ENCODE peak calls at places on chromosomes 5 and 9, in seven cellular contexts. F, W, E, D, Z, A and Q are unnamed samples.

GRCh38 chr5:95533761-95534160 is 21.0 kb downstream of the SKIC3 start:
- DNase-seq in F (peak; percentile 6), W (no peak), E (no peak), D (no peak), Z (no peak), A (peak; percentile 63), Q (no peak)

GRCh38 chr5:16570121-16570815 is 46.5 kb downstream of the RETREG1 start:
- DNase-seq in F (peak; percentile 26), W (no peak), E (no peak), D (no peak), Z (no peak), A (peak; percentile 80), Q (no peak)

GRCh38 chr5:37739817-37740261 is 100.0 kb downstream of the GDNF start:
- DNase-seq in F (peak; percentile 58), W (no peak), E (no peak), D (no peak), Z (no peak), A (peak; percentile 78), Q (no peak)

GRCh38 chr5:80231243-80231642 is 24.6 kb downstream of the SERINC5 start:
- DNase-seq in F (peak; percentile 51), W (no peak), E (no peak), D (no peak), Z (no peak), A (peak; percentile 46), Q (no peak)

GRCh38 chr5:37839441-37840035 is 303 bp downstream of the GDNF start:
- DNase-seq in F (peak; percentile 79), W (no peak), E (peak; percentile 55), D (peak; percentile 59), Z (no peak), A (peak; percentile 77), Q (no peak)

GRCh38 chr5:42502613-42503470 is 79.6 kb downstream of the GHR start:
- DNase-seq in F (no peak), W (no peak), E (no peak), D (no peak), Z (no peak), A (peak; percentile 14), Q (no peak)

GRCh38 chr9:3337515-3337914 is 188.3 kb downstream of the RFX3 start:
- DNase-seq in F (peak; percentile 59), W (no peak), E (no peak), D (peak; percentile 43), Z (no peak), A (peak; percentile 79), Q (no peak)

GRCh38 chr9:124293712-124294504 is 36.2 kb downstream of the NEK6 start:
- DNase-seq in F (peak; percentile 52), W (no peak), E (no peak), D (no peak), Z (no peak), A (no peak), Q (no peak)

GRCh38 chr5:179488464-179488863 is 61.9 kb upstream of the RUFY1 start:
- DNase-seq in F (peak; percentile 30), W (no peak), E (no peak), D (no peak), Z (no peak), A (no peak), Q (no peak)

GRCh38 chr9:133992780-133993634 is 883 bp upstream of the VAV2 start:
- DNase-seq in F (peak; percentile 96), W (peak; percentile 70), E (peak; percentile 84), D (peak; percentile 92), Z (peak; percentile 60), A (peak; percentile 87), Q (no peak)

GRCh38 chr5:60372786-60373185 is 327.2 kb downstream of the DEPDC1B start:
- DNase-seq in F (no peak), W (no peak), E (no peak), D (no peak), Z (no peak), A (no peak), Q (no peak)

GRCh38 chr5:10469253-10470030 is 27.8 kb downstream of the ROPN1L start:
- DNase-seq in F (peak; percentile 87), W (no peak), E (no peak), D (no peak), Z (no peak), A (no peak), Q (no peak)

GRCh38 chr5:100913298-100913697 is 10.2 kb upstream of the ST8SIA4 start:
- DNase-seq in F (no peak), W (no peak), E (no peak), D (no peak), Z (no peak), A (no peak), Q (no peak)

GRCh38 chr5:146851133-146851532 is 27.4 kb downstream of the PPP2R2B start:
- DNase-seq in F (no peak), W (no peak), E (no peak), D (no peak), Z (no peak), A (no peak), Q (no peak)

GRCh38 chr9:125752070-125752628 is 5.0 kb downstream of the PBX3 start:
- DNase-seq in F (no peak), W (no peak), E (no peak), D (no peak), Z (no peak), A (no peak), Q (no peak)

GRCh38 chr5:162047279-162047678 is 20.3 kb upstream of the GABRG2 start:
- DNase-seq in F (no peak), W (no peak), E (no peak), D (no peak), Z (no peak), A (no peak), Q (no peak)

GRCh38 chr9:136538599-136539426 is 7.0 kb downstream of the NOTCH1 start:
- DNase-seq in F (no peak), W (no peak), E (no peak), D (peak; percentile 77), Z (peak; percentile 65), A (no peak), Q (no peak)

GRCh38 chr5:178675922-178676321 is 49.1 kb upstream of the CLK4 start:
- DNase-seq in F (no peak), W (no peak), E (no peak), D (no peak), Z (no peak), A (no peak), Q (no peak)

GRCh38 chr9:86854898-86855523 is 92.3 kb downstream of the GAS1 start:
- DNase-seq in F (peak; percentile 74), W (peak; percentile 87), E (peak; percentile 81), D (no peak), Z (no peak), A (peak; percentile 99), Q (peak; percentile 92)

GRCh38 chr5:170591055-170591454 is 87.2 kb downstream of the KCNIP1 start:
- DNase-seq in F (no peak), W (no peak), E (no peak), D (no peak), Z (no peak), A (peak; percentile 6), Q (no peak)

GRCh38 chr5:68252678-68253520 is 37.3 kb downstream of the PIK3R1 start:
- DNase-seq in F (peak; percentile 75), W (peak; percentile 48), E (peak; percentile 75), D (no peak), Z (peak; percentile 30), A (peak; percentile 88), Q (peak; percentile 40)

GRCh38 chr9:91341258-91341746 is 20.4 kb downstream of the AUH start:
- DNase-seq in F (no peak), W (no peak), E (no peak), D (no peak), Z (no peak), A (no peak), Q (no peak)

GRCh38 chr9:35277649-35278359 is 116.0 kb downstream of the UNC13B start:
- DNase-seq in F (peak; percentile 69), W (no peak), E (no peak), D (no peak), Z (no peak), A (peak; percentile 86), Q (no peak)

GRCh38 chr5:95870105-95870672 is 47.7 kb upstream of the GLRX start:
- DNase-seq in F (no peak), W (no peak), E (no peak), D (no peak), Z (peak; percentile 52), A (peak; percentile 62), Q (no peak)

GRCh38 chr5:91174418-91174817 is 208.7 kb downstream of the ARRDC3 start:
- DNase-seq in F (no peak), W (no peak), E (no peak), D (no peak), Z (no peak), A (no peak), Q (no peak)

GRCh38 chr9:115593587-115594091 is 475.7 kb upstream of the TNC start:
- DNase-seq in F (peak; percentile 41), W (peak; percentile 53), E (peak; percentile 56), D (no peak), Z (no peak), A (peak; percentile 79), Q (peak; percentile 25)

GRCh38 chr9:93895535-93895934 is 59.6 kb downstream of the BARX1 start:
- DNase-seq in F (peak; percentile 2), W (no peak), E (no peak), D (peak; percentile 16), Z (no peak), A (no peak), Q (no peak)

GRCh38 chr5:127001621-127002296 is 28.6 kb downstream of the MARCHF3 start:
- DNase-seq in F (peak; percentile 79), W (no peak), E (no peak), D (no peak), Z (no peak), A (peak; percentile 87), Q (no peak)

GRCh38 chr5:72065751-72066255 is 41.5 kb upstream of the MAP1B start:
- DNase-seq in F (peak; percentile 23), W (peak; percentile 77), E (peak; percentile 80), D (no peak), Z (no peak), A (peak; percentile 75), Q (peak; percentile 78)

GRCh38 chr9:98306384-98307145 is 51.1 kb upstream of the TBC1D2 start:
- DNase-seq in F (no peak), W (no peak), E (no peak), D (no peak), Z (no peak), A (peak; percentile 10), Q (no peak)

GRCh38 chr5:133552925-133553525 is 59.3 kb downstream of the FSTL4 start:
- DNase-seq in F (peak; percentile 65), W (peak; percentile 62), E (peak; percentile 89), D (peak; percentile 55), Z (peak; percentile 54), A (peak; percentile 65), Q (peak; percentile 40)

GRCh38 chr5:124060010-124060409 is 548.0 kb downstream of the CSNK1G3 start:
- DNase-seq in F (no peak), W (no peak), E (no peak), D (no peak), Z (no peak), A (no peak), Q (no peak)

GRCh38 chr5:76561959-76562358 is 61.2 kb downstream of the F2RL2 start:
- DNase-seq in F (no peak), W (no peak), E (no peak), D (no peak), Z (no peak), A (no peak), Q (no peak)

GRCh38 chr5:126939887-126940286 is 90.5 kb downstream of the MARCHF3 start:
- DNase-seq in F (no peak), W (no peak), E (no peak), D (no peak), Z (no peak), A (peak; percentile 14), Q (no peak)

GRCh38 chr9:91259162-91259561 is 102.6 kb downstream of the AUH start:
- DNase-seq in F (no peak), W (no peak), E (no peak), D (no peak), Z (no peak), A (no peak), Q (no peak)

GRCh38 chr9:120742951-120743416 is 28.7 kb upstream of the MEGF9 start:
- DNase-seq in F (peak; percentile 64), W (no peak), E (peak; percentile 70), D (no peak), Z (no peak), A (peak; percentile 61), Q (peak; percentile 25)

GRCh38 chr5:10987291-10987806 is 226.3 kb upstream of the DAP start:
- DNase-seq in F (no peak), W (no peak), E (no peak), D (no peak), Z (no peak), A (no peak), Q (no peak)

GRCh38 chr9:135799261-135799660 is 97.3 kb downstream of the KCNT1 start:
- DNase-seq in F (no peak), W (no peak), E (no peak), D (no peak), Z (no peak), A (no peak), Q (no peak)